ENCODE peak calls at places on chromosome 12, in nine cellular contexts. V is activated CD8-positive, alpha-beta memory T cell treated with anti-CD3 and anti-CD28 coated beads for 4 hours; I is A172; E is AG10803; C is MCF 10A; J is HFF-Myc; Z is esophagus squamous epithelium; Y is activated naive CD4-positive, alpha-beta T cell treated with anti-CD3 and anti-CD28 coated beads for 36 hours; H is stimulated activated CD4-positive, alpha-beta T cell treated with anti-CD3 and anti-CD28 coated beads, Interleukin-12 subunit alpha, Interleukin-12 subunit beta, amount 100 ng/mL, for 48 hours. A is an unnamed sample.

GRCh38 chr12:126667340-126667739 is 1599.6 kb upstream of the TMEM132C start:
- DNase-seq in V (no peak), I (peak), E (peak), C (peak), J (peak), Z (no peak), Y (no peak), H (no peak), A (no peak)

GRCh38 chr12:2751686-2752085 is 43.1 kb upstream of the FKBP4 start:
- DNase-seq in V (no peak), I (no peak), E (no peak), C (no peak), J (no peak), Z (no peak), Y (no peak), H (no peak), A (no peak)

GRCh38 chr12:121326996-121327674 is 25.1 kb downstream of the ANAPC5 start:
- DNase-seq in V (no peak), I (no peak), E (no peak), C (no peak), J (no peak), Z (no peak), Y (no peak), H (no peak), A (no peak)

GRCh38 chr12:27176765-27177164 is 67.3 kb upstream of the STK38L start:
- DNase-seq in V (no peak), I (no peak), E (peak), C (peak), J (no peak), Z (no peak), Y (peak), H (no peak), A (no peak)

GRCh38 chr12:6199531-6200265 is 502 bp upstream of the CD9 start:
- DNase-seq in V (no peak), I (no peak), E (peak), C (no peak), J (no peak), Z (no peak), Y (no peak), H (no peak), A (no peak)

GRCh38 chr12:46959484-46959883 is 119.9 kb upstream of the PCED1B start:
- DNase-seq in V (no peak), I (peak), E (peak), C (peak), J (no peak), Z (no peak), Y (no peak), H (no peak), A (no peak)

GRCh38 chr12:65510584-65511050 is 232.1 kb downstream of the MSRB3 start:
- DNase-seq in V (no peak), I (no peak), E (no peak), C (no peak), J (no peak), Z (no peak), Y (no peak), H (no peak), A (no peak)

GRCh38 chr12:112741106-112741505 is 50.4 kb upstream of the RPH3A start:
- DNase-seq in V (no peak), I (no peak), E (no peak), C (no peak), J (no peak), Z (no peak), Y (no peak), H (no peak), A (no peak)

GRCh38 chr12:9073077-9073476 is 42.6 kb downstream of the A2M start:
- DNase-seq in V (no peak), I (no peak), E (no peak), C (no peak), J (no peak), Z (no peak), Y (no peak), H (no peak), A (no peak)

GRCh38 chr12:120376890-120377572 is 8.1 kb upstream of the MSI1 start:
- DNase-seq in V (no peak), I (no peak), E (no peak), C (no peak), J (no peak), Z (no peak), Y (no peak), H (no peak), A (no peak)

GRCh38 chr12:5900533-5901255 is 44.4 kb downstream of the ANO2 start:
- DNase-seq in V (no peak), I (no peak), E (no peak), C (no peak), J (no peak), Z (no peak), Y (no peak), H (no peak), A (no peak)

A was measured in stimulated activated naive B cell treated with anti-CD40 and anti-IgM and Interleukin-4, amounts not matched to agents 10 μg/mL and 1 μg/mL and 100 μg/mL, for 72 hours.